ENCODE peak calls at places on chromosomes 7 and 10, in seven cellular contexts. L is HCT116, M is SK-N-SH, E is HepG2, V is H1, Y is GM12878, C is K562. X is an unnamed sample.

GRCh38 chr10:62239994-62240393 is 28.6 kb downstream of the RTKN2 start:
- DNase-seq in L (no peak), Y (no peak), V (no peak), M (no peak), C (no peak), E (no peak), X (no peak)

GRCh38 chr10:58291538-58292174 is 22.7 kb downstream of the CISD1 start:
- DNase-seq in E (peak), V (no peak), C (peak), M (peak), L (peak), Y (no peak), X (peak)

GRCh38 chr7:128947854-128948253 is 10.1 kb downstream of the IRF5 start:
- DNase-seq in V (no peak), L (no peak), E (no peak), C (no peak), M (peak), Y (no peak), X (no peak)

GRCh38 chr10:79159785-79160184 is 91.0 kb downstream of the ZMIZ1 start:
- DNase-seq in V (no peak), Y (no peak), E (no peak), C (no peak), M (peak), L (no peak), X (no peak)

GRCh38 chr10:127853868-127854768 is 38.6 kb downstream of the CLRN3 start:
- DNase-seq in Y (no peak), L (peak), C (peak), M (peak), V (peak), E (peak), X (peak)

GRCh38 chr7:14341200-14341599 is 351.7 kb upstream of the ETV1 start:
- DNase-seq in L (no peak), Y (no peak), M (no peak), E (no peak), V (no peak), C (no peak), X (no peak)

GRCh38 chr10:101123085-101123814 is 7.8 kb upstream of the TLX1 start:
- DNase-seq in V (no peak), L (no peak), C (no peak), M (peak), Y (no peak), E (no peak), X (peak)

GRCh38 chr7:116445447-116445846 is 54.1 kb upstream of the CAV2 start:
- DNase-seq in M (no peak), L (no peak), C (no peak), E (no peak), Y (no peak), V (no peak), X (no peak)

GRCh38 chr10:60809157-60809556 is 30.9 kb downstream of the CDK1 start:
- DNase-seq in Y (no peak), L (no peak), E (no peak), C (no peak), V (no peak), M (no peak), X (no peak)

GRCh38 chr7:150939052-150939810 is 38.9 kb downstream of the KCNH2 start:
- DNase-seq in L (no peak), M (peak), E (no peak), Y (no peak), C (no peak), V (no peak), X (no peak)

GRCh38 chr10:93403741-93404354 is 78.3 kb downstream of the MYOF start:
- DNase-seq in C (no peak), M (no peak), Y (no peak), V (no peak), L (no peak), E (no peak), X (peak)

GRCh38 chr7:114104035-114104434 is 185.2 kb upstream of the PPP1R3A start:
- DNase-seq in E (no peak), Y (no peak), C (no peak), M (no peak), V (no peak), L (no peak), X (no peak)

GRCh38 chr7:82131224-82131623 is 312.4 kb downstream of the CACNA2D1 start:
- DNase-seq in C (no peak), V (no peak), M (no peak), Y (no peak), E (no peak), L (no peak), X (no peak)

GRCh38 chr7:28705350-28705749 is 252.8 kb downstream of the TRIL start:
- DNase-seq in C (no peak), V (no peak), L (no peak), E (no peak), M (no peak), Y (peak), X (no peak)

GRCh38 chr7:28536259-28536658 is 123.9 kb downstream of the CREB5 start:
- DNase-seq in L (peak), Y (no peak), E (no peak), C (no peak), M (no peak), V (peak), X (peak)

GRCh38 chr7:70578131-70578530 is 553.8 kb upstream of the GALNT17 start:
- DNase-seq in Y (no peak), M (no peak), C (no peak), E (no peak), L (no peak), V (no peak), X (no peak)

GRCh38 chr7:74174606-74175082 is 488 bp downstream of the EIF4H start:
- DNase-seq in E (peak), V (no peak), M (peak), L (no peak), C (peak), Y (no peak), X (peak)

GRCh38 chr10:48685731-48686130 is 1.1 kb downstream of the WDFY4 start:
- DNase-seq in V (no peak), M (no peak), E (no peak), C (no peak), L (no peak), Y (no peak), X (no peak)

GRCh38 chr10:93873427-93874115 is 20.2 kb upstream of the SLC35G1 start:
- DNase-seq in C (no peak), M (no peak), V (no peak), L (no peak), Y (no peak), E (no peak), X (peak)

GRCh38 chr7:28953628-28954027 is 4.5 kb downstream of the TRIL start:
- DNase-seq in E (no peak), L (no peak), M (peak), Y (no peak), V (no peak), C (no peak), X (no peak)

GRCh38 chr10:117651121-117651520 is 108.6 kb downstream of the EMX2 start:
- DNase-seq in M (no peak), Y (no peak), L (no peak), C (no peak), E (no peak), V (no peak), X (no peak)

GRCh38 chr7:94701555-94701973 is 45.6 kb upstream of the SGCE start:
- DNase-seq in C (no peak), Y (no peak), E (peak), L (peak), M (no peak), V (peak), X (no peak)

GRCh38 chr10:14382531-14382930 is 51.8 kb upstream of the FRMD4A start:
- DNase-seq in E (no peak), V (no peak), L (no peak), M (no peak), C (no peak), Y (no peak), X (no peak)

GRCh38 chr10:14383266-14383665 is 52.5 kb upstream of the FRMD4A start:
- DNase-seq in C (no peak), M (no peak), Y (no peak), V (no peak), L (no peak), E (no peak), X (no peak)

GRCh38 chr10:14381475-14381874 is 50.8 kb upstream of the FRMD4A start:
- DNase-seq in V (no peak), M (no peak), Y (no peak), L (no peak), E (no peak), C (no peak), X (no peak)

GRCh38 chr10:14380746-14381145 is 50.0 kb upstream of the FRMD4A start:
- DNase-seq in C (no peak), M (no peak), V (no peak), L (no peak), Y (no peak), E (no peak), X (no peak)

GRCh38 chr10:14382022-14382421 is 51.3 kb upstream of the FRMD4A start:
- DNase-seq in M (no peak), L (no peak), C (no peak), V (no peak), Y (peak), E (no peak), X (no peak)
- TF ChIP-seq JUND in M (no peak), L (no peak), C (no peak), V (no peak), Y (no peak), E (no peak), X (no peak)

GRCh38 chr10:37146443-37146842 is 21.0 kb downstream of the ANKRD30A start:
- DNase-seq in L (no peak), Y (no peak), C (no peak), E (peak), V (no peak), M (no peak), X (peak)
- TF ChIP-seq JUND in L (no peak), Y (no peak), C (no peak), E (no peak), V (no peak), M (no peak), X (no peak)

DNA sequence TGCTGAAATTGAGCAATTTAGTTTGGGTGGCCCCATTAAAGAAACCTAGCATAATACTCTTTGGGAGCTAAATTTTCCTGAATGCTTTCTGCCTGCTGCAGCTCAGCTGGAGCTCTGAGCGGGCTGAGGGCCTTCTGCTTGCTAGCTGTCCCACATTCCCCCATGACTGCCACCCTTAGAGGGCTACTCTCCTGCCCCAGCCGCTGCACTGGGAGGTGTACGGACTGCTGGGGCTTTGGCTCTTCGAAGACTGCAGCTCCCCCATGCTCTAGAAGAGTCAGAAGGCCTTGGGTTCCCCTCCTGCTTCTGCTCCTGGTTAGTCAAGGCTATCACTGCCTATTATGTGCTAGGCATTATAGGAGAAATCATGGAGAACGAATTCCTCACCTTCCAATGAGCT is 31.5 kb downstream of the BLVRA start:
- DNase-seq in C (no peak), V (no peak), Y (no peak), E (no peak), M (no peak), L (no peak), X (no peak)
- TF ChIP-seq JUND in C (no peak), V (no peak), Y (no peak), E (no peak), M (no peak), L (no peak), X (no peak)

GRCh38 chr10:116470768-116471415 is 43.2 kb downstream of the PNLIPRP3 start:
- DNase-seq in E (peak), V (peak), L (peak), C (peak), M (peak), Y (no peak), X (peak)
- TF ChIP-seq JUND in E (no peak), V (no peak), L (no peak), C (no peak), M (no peak), Y (no peak), X (no peak)

DNA sequence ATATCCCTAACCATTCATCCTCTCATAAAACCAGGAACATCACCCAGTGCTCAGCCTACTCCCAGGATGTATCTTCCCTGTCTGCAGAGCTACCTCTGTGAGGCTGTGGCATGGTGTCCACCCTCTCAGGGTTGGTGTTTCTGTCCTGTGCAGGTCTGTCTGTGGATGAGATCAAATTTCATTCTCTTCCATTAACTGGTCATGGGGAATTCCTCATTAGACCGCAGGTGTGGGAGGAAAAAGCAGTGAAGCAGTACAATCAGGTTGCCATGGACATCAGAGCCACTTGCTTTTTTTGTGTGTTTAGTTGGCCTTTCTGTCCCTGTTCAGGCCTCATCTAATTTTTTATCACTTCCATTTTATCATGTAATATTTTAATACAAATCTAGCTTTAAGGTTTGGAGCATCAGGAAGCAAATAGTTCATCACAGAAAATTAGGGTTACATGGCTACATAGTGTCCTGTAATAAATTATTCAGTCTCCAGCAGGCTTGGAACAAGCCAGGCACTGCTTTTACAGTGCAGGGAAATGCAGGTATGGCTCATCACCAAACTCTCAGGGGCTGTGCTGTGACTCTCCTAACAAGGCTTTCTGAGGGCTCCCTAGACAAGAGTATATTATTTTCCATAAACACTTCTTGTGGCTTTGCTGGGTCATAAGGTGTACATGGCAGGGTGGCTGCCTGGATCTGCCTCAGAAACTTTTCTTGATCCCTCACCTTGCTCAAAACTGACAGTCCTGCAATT is 594.9 kb upstream of the IGFBP3 start:
- DNase-seq in L (no peak), M (no peak), Y (no peak), C (no peak), V (no peak), E (no peak), X (no peak)
- TF ChIP-seq JUND in L (no peak), M (no peak), Y (no peak), C (no peak), V (no peak), E (no peak), X (no peak)

GRCh38 chr7:7190142-7190541 is 7.8 kb downstream of the C1GALT1 start:
- DNase-seq in V (no peak), Y (no peak), E (no peak), M (peak), C (peak), L (no peak), X (no peak)
- TF ChIP-seq JUND in V (no peak), Y (no peak), E (no peak), M (no peak), C (peak), L (no peak), X (no peak)

GRCh38 chr10:25561761-25562160 is 372.3 kb upstream of the MYO3A start:
- DNase-seq in Y (no peak), L (no peak), M (peak), V (no peak), E (no peak), C (no peak), X (no peak)

GRCh38 chr10:25555865-25556264 is 378.2 kb upstream of the MYO3A start:
- DNase-seq in Y (no peak), M (no peak), L (no peak), E (no peak), V (no peak), C (no peak), X (peak)

GRCh38 chr10:25557136-25557535 is 376.9 kb upstream of the MYO3A start:
- DNase-seq in V (no peak), L (no peak), E (no peak), Y (no peak), M (no peak), C (no peak), X (no peak)

GRCh38 chr10:25552283-25552919 is 377.6 kb downstream of the GPR158 start:
- DNase-seq in C (no peak), E (no peak), L (no peak), Y (no peak), M (no peak), V (no peak), X (no peak)

DNA sequence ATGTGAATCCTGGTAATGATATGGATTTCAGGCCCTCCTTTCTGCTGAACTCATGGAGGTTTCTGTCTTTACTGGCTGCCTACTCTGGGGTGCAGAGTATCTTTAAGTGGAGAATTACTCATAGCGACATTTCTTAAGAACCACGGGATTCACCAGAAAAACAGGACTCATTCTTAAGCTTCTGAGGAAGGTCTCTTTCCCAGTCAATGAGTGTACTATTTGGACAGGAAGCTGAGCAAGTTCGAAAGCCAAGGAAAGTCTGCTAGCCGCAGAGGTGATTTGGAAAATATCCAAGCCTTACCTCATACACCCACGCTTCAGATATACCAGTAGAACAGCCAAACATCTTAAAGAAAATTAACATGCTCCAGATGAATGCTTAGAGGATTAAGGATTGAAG is 377.6 kb upstream of the MYO3A start:
- DNase-seq in E (no peak), C (peak), L (no peak), Y (no peak), M (no peak), V (no peak), X (peak)
- TF ChIP-seq JUND in E (no peak), C (no peak), L (no peak), Y (no peak), M (no peak), V (no peak), X (no peak)

GRCh38 chr10:22252801-22253577 is 35.2 kb upstream of the EBLN1 start:
- DNase-seq in C (no peak), V (no peak), L (no peak), M (no peak), Y (no peak), E (no peak), X (no peak)
- TF ChIP-seq JUND in C (no peak), V (no peak), L (no peak), M (no peak), Y (no peak), E (no peak), X (no peak)

GRCh38 chr7:27316311-27316710 is 73.7 kb downstream of the EVX1 start:
- DNase-seq in Y (no peak), C (no peak), E (no peak), L (no peak), V (no peak), M (no peak), X (no peak)
- TF ChIP-seq JUND in Y (no peak), C (no peak), E (no peak), L (no peak), V (no peak), M (no peak), X (no peak)

DNA sequence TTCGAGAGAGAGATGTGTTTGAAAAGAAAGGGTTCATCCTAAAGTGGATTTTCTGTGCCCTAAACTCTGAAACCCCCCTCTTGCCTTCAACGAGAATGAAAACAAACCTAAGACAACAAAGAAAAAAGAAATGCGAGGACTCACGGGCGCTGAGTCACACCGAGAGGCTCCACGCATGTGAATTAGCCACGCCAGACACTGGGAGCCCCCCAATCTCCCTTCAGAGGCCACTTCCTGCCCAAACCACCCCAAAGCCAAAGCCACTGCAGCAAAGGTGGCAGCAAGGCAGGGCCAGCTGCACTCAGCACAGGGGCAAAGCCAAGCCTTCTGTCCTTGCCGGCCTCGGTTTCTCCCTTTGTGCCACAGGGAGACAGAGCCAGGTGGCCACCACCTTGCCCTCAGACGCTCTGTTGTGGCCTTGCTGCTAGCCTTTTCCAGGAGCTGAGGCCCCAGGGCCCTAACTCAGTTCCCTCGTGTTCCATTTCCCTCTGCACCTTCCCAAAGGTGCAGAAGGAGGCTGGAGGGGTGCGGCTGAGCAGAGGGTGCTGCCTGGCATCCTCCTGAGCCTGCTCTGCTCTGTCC is 93.3 kb downstream of the FAM53B start:
- DNase-seq in C (no peak), E (no peak), V (no peak), M (no peak), L (no peak), Y (peak), X (no peak)
- TF ChIP-seq JUND in C (no peak), E (no peak), V (no peak), M (no peak), L (no peak), Y (peak), X (no peak)